ENCODE peak calls at places on chromosomes 5 and 9, in five cellular contexts. K, U, X, R and S are unnamed samples.

GRCh38 chr5:83653669-83654068 is 67.0 kb downstream of the HAPLN1 start:
- DNase-seq in X (peak), K (no peak), U (no peak), R (no peak), S (no peak)

GRCh38 chr5:45862763-45863162 is 166.6 kb upstream of the HCN1 start:
- DNase-seq in U (no peak), R (no peak), K (no peak), X (no peak), S (no peak)

GRCh38 chr9:84874583-84874982 is 205.1 kb downstream of the NTRK2 start:
- DNase-seq in R (peak), X (no peak), K (no peak), U (no peak), S (no peak)

GRCh38 chr9:487429-487828 is 272.8 kb downstream of the DOCK8 start:
- DNase-seq in R (no peak), U (no peak), X (no peak), K (no peak), S (no peak)

GRCh38 chr5:148314187-148314586 is 2.0 kb downstream of the SPINK7 start:
- DNase-seq in X (no peak), U (no peak), R (no peak), K (no peak), S (no peak)

GRCh38 chr5:53733853-53734252 is 173.4 kb downstream of the NDUFS4 start:
- DNase-seq in U (no peak), X (no peak), K (no peak), R (no peak), S (no peak)

GRCh38 chr5:41870621-41871048 is 410 bp upstream of the OXCT1 start:
- DNase-seq in U (no peak), K (no peak), X (no peak), R (no peak), S (no peak)

GRCh38 chr9:77725820-77726219 is 77.7 kb upstream of the GNA14 start:
- DNase-seq in X (no peak), K (no peak), R (no peak), U (no peak), S (no peak)

GRCh38 chr5:63687854-63688253 is 274.4 kb downstream of the HTR1A start:
- DNase-seq in R (no peak), X (no peak), U (no peak), K (no peak), S (no peak)

GRCh38 chr5:171622010-171622409 is 163.6 kb upstream of the SMIM23 start:
- DNase-seq in U (no peak), X (no peak), R (no peak), K (peak), S (no peak)

GRCh38 chr9:90018688-90019087 is 413.9 kb downstream of the GADD45G start:
- DNase-seq in K (no peak), U (no peak), R (no peak), X (no peak), S (no peak)

GRCh38 chr9:38020251-38021076 is 48.6 kb downstream of the SHB start:
- DNase-seq in R (no peak), X (no peak), U (no peak), K (no peak), S (no peak)

GRCh38 chr9:3331801-3332200 is 194.0 kb downstream of the RFX3 start:
- DNase-seq in K (no peak), U (no peak), X (no peak), R (no peak), S (no peak)

GRCh38 chr9:89400398-89401116 is 82.3 kb downstream of the SECISBP2 start:
- DNase-seq in X (peak), R (no peak), U (no peak), K (no peak), S (no peak)

GRCh38 chr5:6590581-6590980 is 42.3 kb downstream of the NSUN2 start:
- DNase-seq in X (no peak), K (no peak), R (no peak), U (no peak), S (no peak)

GRCh38 chr5:170481839-170482238 is 22.0 kb upstream of the KCNIP1 start:
- DNase-seq in X (no peak), K (no peak), R (no peak), U (no peak), S (no peak)

GRCh38 chr9:36187414-36187813 is 3.3 kb upstream of the CLTA start:
- DNase-seq in U (no peak), K (no peak), X (no peak), R (no peak), S (no peak)

GRCh38 chr5:2169862-2170820 is 287.4 kb upstream of the IRX4 start:
- DNase-seq in K (no peak), X (no peak), U (no peak), R (no peak), S (no peak)

GRCh38 chr5:109959652-109960051 is 269.9 kb downstream of the MAN2A1 start:
- DNase-seq in K (no peak), X (no peak), U (no peak), R (no peak), S (no peak)

GRCh38 chr5:170865622-170866021 is 3.8 kb downstream of the RANBP17 start:
- DNase-seq in R (no peak), U (no peak), K (no peak), X (peak), S (no peak)

GRCh38 chr9:107685901-107686300 is 196.3 kb upstream of the KLF4 start:
- DNase-seq in U (no peak), R (no peak), X (no peak), K (no peak), S (no peak)

GRCh38 chr9:35856882-35857281 is 13.3 kb downstream of the OR13J1 start:
- DNase-seq in U (no peak), R (no peak), K (no peak), X (no peak), S (no peak)